ENCODE peak calls at places on chromosomes 3 and 15, in seven cellular contexts. One of them, this sample, is unnamed.

GRCh38 chr15:69000091-69000490 is 14.4 kb upstream of the NOX5 start:
- DNase-seq in RPMI8226: no peak
- DNase-seq in stomach: no peak
- DNase-seq in sciatic nerve: no peak
- DNase-seq in left cardiac atrium: no peak
- DNase-seq in stimulated activated effector memory CD8-positive, alpha-beta T cell treated with anti-CD3 and anti-CD28 coated beads, Interleukin-12 subunit alpha, Interleukin-12 subunit beta, amount 100 ng/mL, for 72 hours: no peak
- DNase-seq in GM06990: no peak
- DNase-seq in this sample: no peak

GRCh38 chr3:151976211-151977050 is 103.0 kb downstream of the SUCNR1 start:
- DNase-seq in RPMI8226: no peak
- DNase-seq in stomach: no peak
- DNase-seq in sciatic nerve: no peak
- DNase-seq in left cardiac atrium: no peak
- DNase-seq in stimulated activated effector memory CD8-positive, alpha-beta T cell treated with anti-CD3 and anti-CD28 coated beads, Interleukin-12 subunit alpha, Interleukin-12 subunit beta, amount 100 ng/mL, for 72 hours: no peak
- DNase-seq in GM06990: peak
- DNase-seq in this sample: peak

GRCh38 chr3:71721721-71722157 is 3.5 kb downstream of the EIF4E3 start:
- DNase-seq in RPMI8226: no peak
- DNase-seq in stomach: no peak
- DNase-seq in sciatic nerve: no peak
- DNase-seq in left cardiac atrium: no peak
- DNase-seq in stimulated activated effector memory CD8-positive, alpha-beta T cell treated with anti-CD3 and anti-CD28 coated beads, Interleukin-12 subunit alpha, Interleukin-12 subunit beta, amount 100 ng/mL, for 72 hours: no peak
- DNase-seq in GM06990: no peak
- DNase-seq in this sample: no peak

GRCh38 chr15:51936119-51936478 is 35.5 kb downstream of the LEO1 start:
- DNase-seq in RPMI8226: no peak
- DNase-seq in stomach: no peak
- DNase-seq in sciatic nerve: no peak
- DNase-seq in left cardiac atrium: no peak
- DNase-seq in stimulated activated effector memory CD8-positive, alpha-beta T cell treated with anti-CD3 and anti-CD28 coated beads, Interleukin-12 subunit alpha, Interleukin-12 subunit beta, amount 100 ng/mL, for 72 hours: no peak
- DNase-seq in GM06990: no peak
- DNase-seq in this sample: no peak

GRCh38 chr3:34011171-34012101 is 213.0 kb downstream of the PDCD6IP start:
- DNase-seq in RPMI8226: peak
- DNase-seq in stomach: no peak
- DNase-seq in sciatic nerve: no peak
- DNase-seq in left cardiac atrium: no peak
- DNase-seq in stimulated activated effector memory CD8-positive, alpha-beta T cell treated with anti-CD3 and anti-CD28 coated beads, Interleukin-12 subunit alpha, Interleukin-12 subunit beta, amount 100 ng/mL, for 72 hours: no peak
- DNase-seq in GM06990: no peak
- DNase-seq in this sample: no peak

GRCh38 chr15:73283341-73283962 is 85.3 kb downstream of the HCN4 start:
- DNase-seq in RPMI8226: no peak
- DNase-seq in stomach: no peak
- DNase-seq in sciatic nerve: no peak
- DNase-seq in left cardiac atrium: peak
- DNase-seq in stimulated activated effector memory CD8-positive, alpha-beta T cell treated with anti-CD3 and anti-CD28 coated beads, Interleukin-12 subunit alpha, Interleukin-12 subunit beta, amount 100 ng/mL, for 72 hours: no peak
- DNase-seq in GM06990: no peak
- DNase-seq in this sample: no peak

GRCh38 chr3:9452417-9452816 is 55.0 kb downstream of the SETD5 start:
- DNase-seq in RPMI8226: peak
- DNase-seq in stomach: no peak
- DNase-seq in sciatic nerve: no peak
- DNase-seq in left cardiac atrium: no peak
- DNase-seq in stimulated activated effector memory CD8-positive, alpha-beta T cell treated with anti-CD3 and anti-CD28 coated beads, Interleukin-12 subunit alpha, Interleukin-12 subunit beta, amount 100 ng/mL, for 72 hours: no peak
- DNase-seq in GM06990: no peak
- DNase-seq in this sample: peak

GRCh38 chr15:40217166-40217785 is 21.6 kb upstream of the PAK6 start:
- DNase-seq in RPMI8226: peak
- DNase-seq in stomach: peak
- DNase-seq in sciatic nerve: no peak
- DNase-seq in left cardiac atrium: no peak
- DNase-seq in stimulated activated effector memory CD8-positive, alpha-beta T cell treated with anti-CD3 and anti-CD28 coated beads, Interleukin-12 subunit alpha, Interleukin-12 subunit beta, amount 100 ng/mL, for 72 hours: no peak
- DNase-seq in GM06990: no peak
- DNase-seq in this sample: peak

GRCh38 chr3:184180165-184180564 is 5.5 kb downstream of the AP2M1 start:
- DNase-seq in RPMI8226: no peak
- DNase-seq in stomach: no peak
- DNase-seq in sciatic nerve: no peak
- DNase-seq in left cardiac atrium: no peak
- DNase-seq in stimulated activated effector memory CD8-positive, alpha-beta T cell treated with anti-CD3 and anti-CD28 coated beads, Interleukin-12 subunit alpha, Interleukin-12 subunit beta, amount 100 ng/mL, for 72 hours: no peak
- DNase-seq in GM06990: no peak
- DNase-seq in this sample: no peak

GRCh38 chr3:23981955-23982354 is 36.9 kb downstream of the NR1D2 start:
- DNase-seq in RPMI8226: no peak
- DNase-seq in stomach: no peak
- DNase-seq in sciatic nerve: no peak
- DNase-seq in left cardiac atrium: no peak
- DNase-seq in stimulated activated effector memory CD8-positive, alpha-beta T cell treated with anti-CD3 and anti-CD28 coated beads, Interleukin-12 subunit alpha, Interleukin-12 subunit beta, amount 100 ng/mL, for 72 hours: no peak
- DNase-seq in GM06990: no peak
- DNase-seq in this sample: no peak

GRCh38 chr3:183515968-183516851 is 39.3 kb downstream of the KLHL6 start:
- DNase-seq in RPMI8226: no peak
- DNase-seq in stomach: no peak
- DNase-seq in sciatic nerve: no peak
- DNase-seq in left cardiac atrium: no peak
- DNase-seq in stimulated activated effector memory CD8-positive, alpha-beta T cell treated with anti-CD3 and anti-CD28 coated beads, Interleukin-12 subunit alpha, Interleukin-12 subunit beta, amount 100 ng/mL, for 72 hours: no peak
- DNase-seq in GM06990: peak
- DNase-seq in this sample: peak

GRCh38 chr15:101709466-101709865 is 14.8 kb downstream of the TARS3 start:
- DNase-seq in RPMI8226: no peak
- DNase-seq in stomach: no peak
- DNase-seq in sciatic nerve: no peak
- DNase-seq in left cardiac atrium: no peak
- DNase-seq in stimulated activated effector memory CD8-positive, alpha-beta T cell treated with anti-CD3 and anti-CD28 coated beads, Interleukin-12 subunit alpha, Interleukin-12 subunit beta, amount 100 ng/mL, for 72 hours: no peak
- DNase-seq in GM06990: no peak
- DNase-seq in this sample: no peak

GRCh38 chr3:144358191-144358590 is 386.6 kb downstream of the DIPK2A start:
- DNase-seq in RPMI8226: no peak
- DNase-seq in stomach: no peak
- DNase-seq in sciatic nerve: no peak
- DNase-seq in left cardiac atrium: no peak
- DNase-seq in stimulated activated effector memory CD8-positive, alpha-beta T cell treated with anti-CD3 and anti-CD28 coated beads, Interleukin-12 subunit alpha, Interleukin-12 subunit beta, amount 100 ng/mL, for 72 hours: no peak
- DNase-seq in GM06990: no peak
- DNase-seq in this sample: no peak

GRCh38 chr3:166554006-166554405 is 716.8 kb upstream of the BCHE start:
- DNase-seq in RPMI8226: no peak
- DNase-seq in stomach: no peak
- DNase-seq in sciatic nerve: no peak
- DNase-seq in left cardiac atrium: no peak
- DNase-seq in stimulated activated effector memory CD8-positive, alpha-beta T cell treated with anti-CD3 and anti-CD28 coated beads, Interleukin-12 subunit alpha, Interleukin-12 subunit beta, amount 100 ng/mL, for 72 hours: no peak
- DNase-seq in GM06990: no peak
- DNase-seq in this sample: no peak

GRCh38 chr3:149247025-149247710 is 25.5 kb upstream of the CP start:
- DNase-seq in RPMI8226: no peak
- DNase-seq in stomach: no peak
- DNase-seq in sciatic nerve: no peak
- DNase-seq in left cardiac atrium: no peak
- DNase-seq in stimulated activated effector memory CD8-positive, alpha-beta T cell treated with anti-CD3 and anti-CD28 coated beads, Interleukin-12 subunit alpha, Interleukin-12 subunit beta, amount 100 ng/mL, for 72 hours: no peak
- DNase-seq in GM06990: no peak
- DNase-seq in this sample: no peak

GRCh38 chr3:175988401-175988800 is 1129.3 kb downstream of the NAALADL2 start:
- DNase-seq in RPMI8226: no peak
- DNase-seq in stomach: no peak
- DNase-seq in sciatic nerve: no peak
- DNase-seq in left cardiac atrium: no peak
- DNase-seq in stimulated activated effector memory CD8-positive, alpha-beta T cell treated with anti-CD3 and anti-CD28 coated beads, Interleukin-12 subunit alpha, Interleukin-12 subunit beta, amount 100 ng/mL, for 72 hours: no peak
- DNase-seq in GM06990: no peak
- DNase-seq in this sample: no peak

GRCh38 chr15:31455499-31455898 is 128.9 kb downstream of the KLF13 start:
- DNase-seq in RPMI8226: no peak
- DNase-seq in stomach: no peak
- DNase-seq in sciatic nerve: peak
- DNase-seq in left cardiac atrium: no peak
- DNase-seq in stimulated activated effector memory CD8-positive, alpha-beta T cell treated with anti-CD3 and anti-CD28 coated beads, Interleukin-12 subunit alpha, Interleukin-12 subunit beta, amount 100 ng/mL, for 72 hours: no peak
- DNase-seq in GM06990: no peak
- DNase-seq in this sample: no peak

GRCh38 chr3:15812183-15812582 is 14.4 kb upstream of the ANKRD28 start:
- DNase-seq in RPMI8226: no peak
- DNase-seq in stomach: no peak
- DNase-seq in sciatic nerve: no peak
- DNase-seq in left cardiac atrium: no peak
- DNase-seq in stimulated activated effector memory CD8-positive, alpha-beta T cell treated with anti-CD3 and anti-CD28 coated beads, Interleukin-12 subunit alpha, Interleukin-12 subunit beta, amount 100 ng/mL, for 72 hours: no peak
- DNase-seq in GM06990: no peak
- DNase-seq in this sample: peak

GRCh38 chr3:52453496-52454234 is at the start of gene TNNC1:
- DNase-seq in RPMI8226: no peak
- DNase-seq in stomach: peak
- DNase-seq in sciatic nerve: no peak
- DNase-seq in left cardiac atrium: peak
- DNase-seq in stimulated activated effector memory CD8-positive, alpha-beta T cell treated with anti-CD3 and anti-CD28 coated beads, Interleukin-12 subunit alpha, Interleukin-12 subunit beta, amount 100 ng/mL, for 72 hours: no peak
- DNase-seq in GM06990: no peak
- DNase-seq in this sample: no peak

GRCh38 chr3:3189961-3190360 is 10.5 kb upstream of the CRBN start:
- DNase-seq in RPMI8226: no peak
- DNase-seq in stomach: no peak
- DNase-seq in sciatic nerve: no peak
- DNase-seq in left cardiac atrium: no peak
- DNase-seq in stimulated activated effector memory CD8-positive, alpha-beta T cell treated with anti-CD3 and anti-CD28 coated beads, Interleukin-12 subunit alpha, Interleukin-12 subunit beta, amount 100 ng/mL, for 72 hours: no peak
- DNase-seq in GM06990: no peak
- DNase-seq in this sample: no peak

GRCh38 chr3:32411442-32411841 is 19.8 kb downstream of the CMTM7 start:
- DNase-seq in RPMI8226: no peak
- DNase-seq in stomach: no peak
- DNase-seq in sciatic nerve: no peak
- DNase-seq in left cardiac atrium: no peak
- DNase-seq in stimulated activated effector memory CD8-positive, alpha-beta T cell treated with anti-CD3 and anti-CD28 coated beads, Interleukin-12 subunit alpha, Interleukin-12 subunit beta, amount 100 ng/mL, for 72 hours: no peak
- DNase-seq in GM06990: no peak
- DNase-seq in this sample: no peak

GRCh38 chr15:45143946-45144345 is 14.2 kb downstream of the DUOX1 start:
- DNase-seq in RPMI8226: no peak
- DNase-seq in stomach: no peak
- DNase-seq in sciatic nerve: no peak
- DNase-seq in left cardiac atrium: no peak
- DNase-seq in stimulated activated effector memory CD8-positive, alpha-beta T cell treated with anti-CD3 and anti-CD28 coated beads, Interleukin-12 subunit alpha, Interleukin-12 subunit beta, amount 100 ng/mL, for 72 hours: no peak
- DNase-seq in GM06990: no peak
- DNase-seq in this sample: no peak

GRCh38 chr3:138009476-138010272 is at the start of gene CLDN18:
- DNase-seq in RPMI8226: no peak
- DNase-seq in stomach: peak
- DNase-seq in sciatic nerve: no peak
- DNase-seq in left cardiac atrium: peak
- DNase-seq in stimulated activated effector memory CD8-positive, alpha-beta T cell treated with anti-CD3 and anti-CD28 coated beads, Interleukin-12 subunit alpha, Interleukin-12 subunit beta, amount 100 ng/mL, for 72 hours: no peak
- DNase-seq in GM06990: no peak
- DNase-seq in this sample: no peak

GRCh38 chr3:194197981-194198695 is 62.2 kb downstream of the HES1 start:
- DNase-seq in RPMI8226: no peak
- DNase-seq in stomach: no peak
- DNase-seq in sciatic nerve: no peak
- DNase-seq in left cardiac atrium: no peak
- DNase-seq in stimulated activated effector memory CD8-positive, alpha-beta T cell treated with anti-CD3 and anti-CD28 coated beads, Interleukin-12 subunit alpha, Interleukin-12 subunit beta, amount 100 ng/mL, for 72 hours: no peak
- DNase-seq in GM06990: no peak
- DNase-seq in this sample: no peak

GRCh38 chr3:53970656-53971055 is 79.0 kb upstream of the SELENOK start:
- DNase-seq in RPMI8226: no peak
- DNase-seq in stomach: no peak
- DNase-seq in sciatic nerve: no peak
- DNase-seq in left cardiac atrium: no peak
- DNase-seq in stimulated activated effector memory CD8-positive, alpha-beta T cell treated with anti-CD3 and anti-CD28 coated beads, Interleukin-12 subunit alpha, Interleukin-12 subunit beta, amount 100 ng/mL, for 72 hours: no peak
- DNase-seq in GM06990: no peak
- DNase-seq in this sample: no peak